ENCODE peak calls at places on chromosomes 1 and 21, in seven cellular contexts. One of them, this sample, is unnamed.

GRCh38 chr1:244171241-244171985 is 120.3 kb downstream of the ZBTB18 start:
- DNase-seq in body of pancreas: peak
- DNase-seq in AML-193: no peak
- DNase-seq in dorsolateral prefrontal cortex: peak
- DNase-seq in NAMALWA: no peak
- DNase-seq in LHCN-M2: no peak
- DNase-seq in T follicular helper cell: no peak
- DNase-seq in this sample: no peak

GRCh38 chr1:224219612-224220011 is 36.6 kb downstream of the DEGS1 start:
- DNase-seq in NAMALWA: no peak
- DNase-seq in body of pancreas: peak
- DNase-seq in dorsolateral prefrontal cortex: no peak
- DNase-seq in AML-193: no peak
- DNase-seq in T follicular helper cell: no peak
- DNase-seq in LHCN-M2: no peak
- DNase-seq in this sample: no peak

GRCh38 chr1:85142753-85143152 is 58.1 kb downstream of the SYDE2 start:
- DNase-seq in dorsolateral prefrontal cortex: no peak
- DNase-seq in NAMALWA: no peak
- DNase-seq in body of pancreas: peak
- DNase-seq in AML-193: no peak
- DNase-seq in LHCN-M2: no peak
- DNase-seq in T follicular helper cell: no peak
- DNase-seq in this sample: no peak

GRCh38 chr1:196382383-196382782 is 225.9 kb downstream of the KCNT2 start:
- DNase-seq in dorsolateral prefrontal cortex: no peak
- DNase-seq in NAMALWA: no peak
- DNase-seq in AML-193: no peak
- DNase-seq in T follicular helper cell: no peak
- DNase-seq in body of pancreas: no peak
- DNase-seq in LHCN-M2: no peak
- DNase-seq in this sample: no peak

GRCh38 chr21:43907751-43908150 is 42.7 kb downstream of the AGPAT3 start:
- DNase-seq in T follicular helper cell: no peak
- DNase-seq in AML-193: no peak
- DNase-seq in dorsolateral prefrontal cortex: peak
- DNase-seq in LHCN-M2: no peak
- DNase-seq in NAMALWA: no peak
- DNase-seq in body of pancreas: no peak
- DNase-seq in this sample: no peak

GRCh38 chr1:181630398-181630797 is 147.1 kb downstream of the CACNA1E start:
- DNase-seq in AML-193: no peak
- DNase-seq in T follicular helper cell: no peak
- DNase-seq in LHCN-M2: no peak
- DNase-seq in body of pancreas: no peak
- DNase-seq in NAMALWA: no peak
- DNase-seq in dorsolateral prefrontal cortex: no peak
- DNase-seq in this sample: no peak

GRCh38 chr21:42067531-42068255 is 3.4 kb upstream of the UMODL1 start:
- DNase-seq in LHCN-M2: no peak
- DNase-seq in NAMALWA: no peak
- DNase-seq in dorsolateral prefrontal cortex: no peak
- DNase-seq in AML-193: no peak
- DNase-seq in body of pancreas: no peak
- DNase-seq in T follicular helper cell: no peak
- DNase-seq in this sample: no peak

GRCh38 chr1:195717651-195718050 is 890.6 kb downstream of the KCNT2 start:
- DNase-seq in T follicular helper cell: no peak
- DNase-seq in dorsolateral prefrontal cortex: no peak
- DNase-seq in AML-193: no peak
- DNase-seq in LHCN-M2: no peak
- DNase-seq in body of pancreas: no peak
- DNase-seq in NAMALWA: peak
- DNase-seq in this sample: no peak

GRCh38 chr1:246106342-246106763 is 400.7 kb downstream of the SMYD3 start:
- DNase-seq in AML-193: peak
- DNase-seq in body of pancreas: no peak
- DNase-seq in NAMALWA: no peak
- DNase-seq in T follicular helper cell: no peak
- DNase-seq in dorsolateral prefrontal cortex: no peak
- DNase-seq in LHCN-M2: peak
- DNase-seq in this sample: no peak

GRCh38 chr1:204859885-204860284 is 10.8 kb upstream of the NFASC start:
- DNase-seq in body of pancreas: no peak
- DNase-seq in AML-193: no peak
- DNase-seq in T follicular helper cell: no peak
- DNase-seq in LHCN-M2: no peak
- DNase-seq in dorsolateral prefrontal cortex: no peak
- DNase-seq in NAMALWA: no peak
- DNase-seq in this sample: no peak

GRCh38 chr1:101847608-101848007 is 149.1 kb downstream of the OLFM3 start:
- DNase-seq in body of pancreas: no peak
- DNase-seq in LHCN-M2: no peak
- DNase-seq in dorsolateral prefrontal cortex: no peak
- DNase-seq in NAMALWA: no peak
- DNase-seq in AML-193: no peak
- DNase-seq in T follicular helper cell: no peak
- DNase-seq in this sample: no peak

GRCh38 chr1:144551543-144552424 is 40.9 kb upstream of the PPIAL4F start:
- DNase-seq in LHCN-M2: peak
- DNase-seq in T follicular helper cell: peak
- DNase-seq in dorsolateral prefrontal cortex: peak
- DNase-seq in NAMALWA: peak
- DNase-seq in body of pancreas: peak
- DNase-seq in AML-193: no peak
- DNase-seq in this sample: no peak

GRCh38 chr1:50308883-50309282 is 114.4 kb downstream of the DMRTA2 start:
- DNase-seq in body of pancreas: peak
- DNase-seq in NAMALWA: peak
- DNase-seq in AML-193: no peak
- DNase-seq in LHCN-M2: no peak
- DNase-seq in dorsolateral prefrontal cortex: no peak
- DNase-seq in T follicular helper cell: no peak
- DNase-seq in this sample: no peak

GRCh38 chr1:92482665-92483441 is 3.9 kb downstream of the GFI1 start:
- DNase-seq in body of pancreas: peak
- DNase-seq in T follicular helper cell: peak
- DNase-seq in NAMALWA: peak
- DNase-seq in dorsolateral prefrontal cortex: no peak
- DNase-seq in LHCN-M2: no peak
- DNase-seq in AML-193: no peak
- DNase-seq in this sample: no peak

GRCh38 chr1:34779005-34779404 is 2.0 kb upstream of the GJB3 start:
- DNase-seq in NAMALWA: no peak
- DNase-seq in LHCN-M2: no peak
- DNase-seq in dorsolateral prefrontal cortex: no peak
- DNase-seq in T follicular helper cell: no peak
- DNase-seq in body of pancreas: no peak
- DNase-seq in AML-193: no peak
- DNase-seq in this sample: no peak

GRCh38 chr1:177947623-177948022 is 22.2 kb downstream of the SEC16B start:
- DNase-seq in AML-193: no peak
- DNase-seq in NAMALWA: no peak
- DNase-seq in body of pancreas: no peak
- DNase-seq in T follicular helper cell: no peak
- DNase-seq in LHCN-M2: no peak
- DNase-seq in dorsolateral prefrontal cortex: no peak
- DNase-seq in this sample: no peak

GRCh38 chr1:61391730-61392129 is 309.4 kb downstream of the NFIA start:
- DNase-seq in body of pancreas: no peak
- DNase-seq in AML-193: no peak
- DNase-seq in T follicular helper cell: no peak
- DNase-seq in NAMALWA: no peak
- DNase-seq in dorsolateral prefrontal cortex: no peak
- DNase-seq in LHCN-M2: no peak
- DNase-seq in this sample: no peak

GRCh38 chr1:64060611-64061302 is 142.7 kb upstream of the UBE2U start:
- DNase-seq in dorsolateral prefrontal cortex: no peak
- DNase-seq in T follicular helper cell: no peak
- DNase-seq in body of pancreas: no peak
- DNase-seq in AML-193: no peak
- DNase-seq in LHCN-M2: no peak
- DNase-seq in NAMALWA: no peak
- DNase-seq in this sample: no peak

GRCh38 chr1:55639051-55639450 is 423.9 kb upstream of the USP24 start:
- DNase-seq in AML-193: no peak
- DNase-seq in dorsolateral prefrontal cortex: no peak
- DNase-seq in T follicular helper cell: no peak
- DNase-seq in NAMALWA: no peak
- DNase-seq in LHCN-M2: no peak
- DNase-seq in body of pancreas: no peak
- DNase-seq in this sample: no peak

This sample was measured in T1000.